ENCODE peak calls at places on chromosomes 1 and 21, in seven cellular contexts. L is HFF-Myc; V is pancreas; K is aorta; M is esophagus squamous epithelium; N is AG04449; W is CD8-positive, alpha-beta T cell. O is an unnamed sample.

GRCh38 chr21:33205476-33205875 is 24.3 kb upstream of the IFNAR2 start:
- DNase-seq in M (no peak), V (no peak), K (no peak), W (no peak), L (no peak), N (no peak), O (no peak)

GRCh38 chr1:232966663-232967062 is 16.3 kb downstream of the NTPCR start:
- DNase-seq in V (no peak), W (no peak), M (no peak), K (no peak), N (no peak), L (no peak), O (no peak)

GRCh38 chr1:216670118-216670870 is 52.9 kb downstream of the ESRRG start:
- DNase-seq in L (no peak), V (no peak), N (no peak), K (no peak), W (no peak), M (no peak), O (no peak)

GRCh38 chr1:36775716-36776115 is 258.6 kb downstream of the GRIK3 start:
- DNase-seq in N (no peak), W (no peak), L (no peak), K (no peak), V (no peak), M (no peak), O (no peak)

GRCh38 chr21:33419538-33420123 is 16.4 kb downstream of the IFNGR2 start:
- DNase-seq in V (no peak), N (no peak), L (no peak), W (no peak), M (no peak), K (no peak), O (no peak)

GRCh38 chr1:156260896-156261295 is 13.0 kb upstream of the PAQR6 start:
- DNase-seq in W (no peak), V (no peak), N (no peak), L (no peak), K (no peak), M (no peak), O (no peak)

GRCh38 chr1:28163496-28164120 is 12.9 kb downstream of the PTAFR start:
- DNase-seq in K (no peak), L (no peak), W (no peak), N (no peak), V (no peak), M (no peak), O (peak)

GRCh38 chr1:42145190-42145716 is 8.0 kb upstream of the GUCA2B start:
- DNase-seq in K (no peak), L (no peak), N (no peak), V (no peak), M (no peak), W (no peak), O (no peak)

GRCh38 chr1:25550683-25551310 is 7.4 kb downstream of the LDLRAP1 start:
- DNase-seq in V (no peak), W (no peak), L (no peak), M (no peak), K (no peak), N (no peak), O (peak)

GRCh38 chr1:220527279-220528048 is 472 bp upstream of the MARK1 start:
- DNase-seq in W (no peak), L (no peak), K (peak), M (no peak), N (no peak), V (no peak), O (no peak)

GRCh38 chr1:193417945-193418744 is 231.7 kb upstream of the B3GALT2 start:
- DNase-seq in V (no peak), N (no peak), K (no peak), M (no peak), W (no peak), L (no peak), O (no peak)

GRCh38 chr1:246035060-246035531 is 472.0 kb downstream of the SMYD3 start:
- DNase-seq in N (no peak), W (no peak), V (no peak), M (no peak), K (no peak), L (no peak), O (no peak)

GRCh38 chr1:28812669-28813468 is 899 bp downstream of the OPRD1 start:
- DNase-seq in M (no peak), W (no peak), L (no peak), K (no peak), V (no peak), N (no peak), O (no peak)

GRCh38 chr1:156608981-156609380 is 7.7 kb upstream of the GPATCH4 start:
- DNase-seq in K (no peak), V (no peak), M (no peak), L (no peak), N (no peak), W (no peak), O (no peak)

GRCh38 chr1:172482044-172482443 is 38.2 kb upstream of the PIGC start:
- DNase-seq in W (no peak), M (no peak), N (no peak), V (no peak), L (no peak), K (no peak), O (no peak)
- H3K4me3 ChIP-seq in W (no peak), M (no peak), N (no peak), V (no peak), L (no peak), K (no peak), O (no peak)

GRCh38 chr1:248045209-248045608 is 1.4 kb upstream of the OR2L3 start:
- DNase-seq in V (no peak), W (no peak), M (no peak), L (no peak), K (no peak), N (no peak), O (no peak)
- H3K4me3 ChIP-seq in V (no peak), W (no peak), M (no peak), L (no peak), K (no peak), N (no peak), O (no peak)

GRCh38 chr1:230749150-230749549 is 2.0 kb downstream of the CAPN9 start:
- DNase-seq in M (no peak), W (no peak), N (no peak), K (peak), L (no peak), V (no peak), O (no peak)

GRCh38 chr1:230749635-230750034 is 2.4 kb downstream of the CAPN9 start:
- DNase-seq in N (no peak), L (no peak), M (no peak), V (no peak), K (no peak), W (no peak), O (no peak)

GRCh38 chr1:230747139-230747730 is at the start of gene CAPN9:
- DNase-seq in L (no peak), M (no peak), V (no peak), W (no peak), N (no peak), K (no peak), O (no peak)

GRCh38 chr1:230746617-230747016 is 571 bp upstream of the CAPN9 start:
- DNase-seq in N (no peak), L (no peak), M (no peak), W (no peak), V (no peak), K (no peak), O (no peak)

GRCh38 chr1:230747886-230748800 is 955 bp downstream of the CAPN9 start:
- DNase-seq in N (no peak), W (no peak), K (no peak), V (no peak), L (no peak), M (no peak), O (no peak)
- H3K4me3 ChIP-seq in N (no peak), W (no peak), K (no peak), V (no peak), L (no peak), M (no peak), O (no peak)

DNA sequence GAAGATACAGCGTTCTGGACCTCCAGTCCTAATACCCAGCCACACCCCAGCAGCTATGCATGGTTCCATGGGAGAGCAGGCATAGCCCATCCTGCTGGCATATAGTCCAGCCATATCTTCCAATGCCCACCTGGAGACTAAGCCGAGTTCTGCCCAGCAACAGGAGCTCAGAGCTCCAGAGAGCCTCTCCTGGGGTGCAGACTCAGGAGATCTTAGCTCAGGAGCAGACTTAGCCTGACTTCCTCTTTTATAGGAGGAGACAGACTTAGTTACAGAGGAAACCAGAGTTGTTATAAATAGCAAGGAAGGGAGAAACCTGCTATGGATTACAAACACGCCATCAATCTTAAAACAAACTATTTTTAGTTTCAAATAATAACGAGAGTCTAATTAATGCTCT is 3.2 kb upstream of the KIF21B start:
- DNase-seq in W (no peak), L (no peak), N (no peak), V (no peak), K (no peak), M (no peak), O (no peak)
- H3K4me3 ChIP-seq in W (no peak), L (no peak), N (no peak), V (no peak), K (no peak), M (no peak), O (no peak)

O was measured in ovary.